ENCODE peak calls at places on chromosomes 7 and 10, in ten cellular contexts. One of them, this sample, is unnamed.

GRCh38 chr7:24812313-24812945 is 55.2 kb upstream of the GSDME start:
- DNase-seq in dorsolateral prefrontal cortex: peak; percentile 37
- DNase-seq in psoas muscle: peak; percentile 64
- DNase-seq in GM06990: no peak
- DNase-seq in foreskin keratinocyte: no peak
- DNase-seq in HCT116: no peak
- DNase-seq in colonic mucosa: peak; percentile 64
- DNase-seq in IMR-90: peak; percentile 36
- DNase-seq in body of pancreas: peak; percentile 55
- DNase-seq in HL-60: peak; percentile 33
- DNase-seq in this sample: peak; percentile 36

GRCh38 chr7:27188666-27189559 is 3.9 kb upstream of the HOXA11 start:
- DNase-seq in psoas muscle: peak; percentile 53
- DNase-seq in dorsolateral prefrontal cortex: no peak
- DNase-seq in body of pancreas: peak; percentile 10
- DNase-seq in foreskin keratinocyte: no peak
- DNase-seq in HL-60: peak; percentile 73
- DNase-seq in GM06990: no peak
- DNase-seq in HCT116: no peak
- DNase-seq in colonic mucosa: peak; percentile 77
- DNase-seq in IMR-90: no peak
- DNase-seq in this sample: no peak

GRCh38 chr10:31033166-31033565 is 1.5 kb upstream of the ZNF438 start:
- DNase-seq in dorsolateral prefrontal cortex: no peak
- DNase-seq in psoas muscle: peak; percentile 54
- DNase-seq in body of pancreas: no peak
- DNase-seq in IMR-90: no peak
- DNase-seq in HCT116: no peak
- DNase-seq in colonic mucosa: no peak
- DNase-seq in HL-60: no peak
- DNase-seq in GM06990: no peak
- DNase-seq in foreskin keratinocyte: no peak
- DNase-seq in this sample: no peak

GRCh38 chr7:74032191-74032490 is 4.2 kb downstream of the ELN start:
- DNase-seq in foreskin keratinocyte: no peak
- DNase-seq in IMR-90: peak; percentile 77
- DNase-seq in HL-60: no peak
- DNase-seq in psoas muscle: peak; percentile 78
- DNase-seq in dorsolateral prefrontal cortex: no peak
- DNase-seq in colonic mucosa: no peak
- DNase-seq in body of pancreas: peak; percentile 74
- DNase-seq in HCT116: no peak
- DNase-seq in GM06990: no peak
- DNase-seq in this sample: peak; percentile 23

GRCh38 chr7:23022831-23023230 is 8.9 kb upstream of the HYCC1 start:
- DNase-seq in HL-60: no peak
- DNase-seq in colonic mucosa: no peak
- DNase-seq in GM06990: no peak
- DNase-seq in HCT116: no peak
- DNase-seq in IMR-90: no peak
- DNase-seq in psoas muscle: no peak
- DNase-seq in dorsolateral prefrontal cortex: no peak
- DNase-seq in body of pancreas: no peak
- DNase-seq in foreskin keratinocyte: no peak
- DNase-seq in this sample: no peak

GRCh38 chr10:79162861-79163662 is 94.3 kb downstream of the ZMIZ1 start:
- DNase-seq in HCT116: no peak
- DNase-seq in IMR-90: peak; percentile 54
- DNase-seq in HL-60: no peak
- DNase-seq in foreskin keratinocyte: peak; percentile 65
- DNase-seq in body of pancreas: peak; percentile 63
- DNase-seq in psoas muscle: peak; percentile 66
- DNase-seq in GM06990: no peak
- DNase-seq in dorsolateral prefrontal cortex: no peak
- DNase-seq in colonic mucosa: no peak
- DNase-seq in this sample: peak; percentile 50

GRCh38 chr7:376306-376969 is 86.5 kb downstream of the FOXL3 start:
- DNase-seq in dorsolateral prefrontal cortex: peak; percentile 18
- DNase-seq in GM06990: no peak
- DNase-seq in psoas muscle: peak; percentile 47
- DNase-seq in foreskin keratinocyte: no peak
- DNase-seq in body of pancreas: peak; percentile 9
- DNase-seq in HCT116: no peak
- DNase-seq in HL-60: no peak
- DNase-seq in IMR-90: no peak
- DNase-seq in colonic mucosa: no peak
- DNase-seq in this sample: peak; percentile 72

GRCh38 chr7:101604331-101604933 is 24.7 kb downstream of the MYL10 start:
- DNase-seq in GM06990: no peak
- DNase-seq in foreskin keratinocyte: no peak
- DNase-seq in psoas muscle: no peak
- DNase-seq in dorsolateral prefrontal cortex: no peak
- DNase-seq in body of pancreas: no peak
- DNase-seq in colonic mucosa: no peak
- DNase-seq in IMR-90: no peak
- DNase-seq in HL-60: no peak
- DNase-seq in HCT116: no peak
- DNase-seq in this sample: no peak

GRCh38 chr10:96516337-96516736 is 2.6 kb upstream of the TLL2 start:
- DNase-seq in body of pancreas: no peak
- DNase-seq in psoas muscle: no peak
- DNase-seq in colonic mucosa: no peak
- DNase-seq in HCT116: no peak
- DNase-seq in GM06990: no peak
- DNase-seq in IMR-90: no peak
- DNase-seq in HL-60: no peak
- DNase-seq in foreskin keratinocyte: no peak
- DNase-seq in dorsolateral prefrontal cortex: no peak
- DNase-seq in this sample: no peak

GRCh38 chr10:96512524-96512991 is 1.2 kb downstream of the TLL2 start:
- DNase-seq in dorsolateral prefrontal cortex: no peak
- DNase-seq in GM06990: peak; percentile 51
- DNase-seq in body of pancreas: peak; percentile 32
- DNase-seq in colonic mucosa: peak; percentile 25
- DNase-seq in HL-60: peak; percentile 18
- DNase-seq in IMR-90: peak; percentile 12
- DNase-seq in HCT116: no peak
- DNase-seq in psoas muscle: peak; percentile 63
- DNase-seq in foreskin keratinocyte: no peak
- DNase-seq in this sample: no peak

GRCh38 chr10:96511044-96511945 is 2.4 kb downstream of the TLL2 start:
- DNase-seq in GM06990: no peak
- DNase-seq in colonic mucosa: peak; percentile 67
- DNase-seq in dorsolateral prefrontal cortex: no peak
- DNase-seq in psoas muscle: no peak
- DNase-seq in foreskin keratinocyte: peak; percentile 60
- DNase-seq in body of pancreas: peak; percentile 53
- DNase-seq in HCT116: peak; percentile 31
- DNase-seq in HL-60: peak; percentile 54
- DNase-seq in IMR-90: peak; percentile 17
- DNase-seq in this sample: peak; percentile 46

GRCh38 chr10:96512997-96513685 is 585 bp downstream of the TLL2 start:
- DNase-seq in IMR-90: peak; percentile 11
- DNase-seq in HCT116: no peak
- DNase-seq in colonic mucosa: peak; percentile 24
- DNase-seq in psoas muscle: no peak
- DNase-seq in body of pancreas: peak; percentile 17
- DNase-seq in foreskin keratinocyte: no peak
- DNase-seq in dorsolateral prefrontal cortex: no peak
- DNase-seq in HL-60: no peak
- DNase-seq in GM06990: no peak
- DNase-seq in this sample: no peak

GRCh38 chr10:96513686-96514551 is at the start of gene TLL2:
- DNase-seq in body of pancreas: peak; percentile 85
- DNase-seq in HCT116: peak; percentile 59
- DNase-seq in dorsolateral prefrontal cortex: peak; percentile 81
- DNase-seq in foreskin keratinocyte: peak; percentile 81
- DNase-seq in colonic mucosa: peak; percentile 87
- DNase-seq in HL-60: peak; percentile 74
- DNase-seq in GM06990: peak; percentile 87
- DNase-seq in IMR-90: peak; percentile 84
- DNase-seq in psoas muscle: peak; percentile 94
- DNase-seq in this sample: peak; percentile 83
- TF ChIP-seq CTCF in body of pancreas: peak; percentile 89
- TF ChIP-seq CTCF in HCT116: peak; percentile 67
- TF ChIP-seq CTCF in dorsolateral prefrontal cortex: peak; percentile 86
- TF ChIP-seq CTCF in foreskin keratinocyte: peak; percentile 87
- TF ChIP-seq CTCF in colonic mucosa: peak; percentile 50
- TF ChIP-seq CTCF in HL-60: peak; percentile 3
- TF ChIP-seq CTCF in GM06990: peak; percentile 44
- TF ChIP-seq CTCF in IMR-90: peak; percentile 58
- TF ChIP-seq CTCF in psoas muscle: peak; percentile 71
- TF ChIP-seq CTCF in this sample: peak; percentile 84

DNA sequence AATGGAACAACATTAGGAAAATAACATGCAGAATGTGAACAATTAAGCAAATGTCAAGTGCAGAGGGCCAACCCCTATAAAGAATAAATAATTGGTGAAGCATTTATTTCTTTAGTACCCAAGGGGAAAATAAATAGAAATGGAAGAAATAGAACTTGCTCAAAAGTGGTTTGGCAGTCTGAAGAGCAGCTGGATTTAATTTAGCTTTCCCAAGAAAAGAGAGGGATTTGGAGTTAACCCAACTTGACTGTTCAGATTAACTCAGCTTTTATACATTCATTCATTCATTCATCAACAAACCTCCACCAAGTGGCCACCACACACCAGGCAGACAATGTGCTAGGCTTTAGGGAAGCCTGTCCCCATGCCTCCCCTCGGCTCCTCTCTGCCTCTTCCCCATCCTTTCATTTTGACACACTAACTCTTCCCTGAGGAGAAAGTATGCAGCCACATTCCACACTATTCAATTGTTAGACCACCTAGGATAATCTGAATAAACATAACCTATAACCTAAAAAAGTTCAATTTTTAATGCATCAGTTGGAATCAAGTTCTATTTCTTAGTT is 295.5 kb downstream of the AHR start:
- DNase-seq in body of pancreas: no peak
- DNase-seq in colonic mucosa: no peak
- DNase-seq in foreskin keratinocyte: no peak
- DNase-seq in HCT116: no peak
- DNase-seq in dorsolateral prefrontal cortex: no peak
- DNase-seq in IMR-90: peak; percentile 18
- DNase-seq in HL-60: no peak
- DNase-seq in psoas muscle: no peak
- DNase-seq in GM06990: no peak
- DNase-seq in this sample: no peak
- H3K27me3 ChIP-seq in body of pancreas: no peaks in the 10 kb centered on the region
- H3K27me3 ChIP-seq in colonic mucosa: no peaks in the 10 kb centered on the region
- H3K27me3 ChIP-seq in foreskin keratinocyte: no peaks in the 10 kb centered on the region
- H3K27me3 ChIP-seq in HCT116: no peaks in the 10 kb centered on the region
- H3K27me3 ChIP-seq in dorsolateral prefrontal cortex: no peaks in the 10 kb centered on the region
- H3K27me3 ChIP-seq in IMR-90: no peaks in the 10 kb centered on the region
- H3K27me3 ChIP-seq in HL-60: no peaks in the 10 kb centered on the region
- H3K27me3 ChIP-seq in psoas muscle: no peaks in the 10 kb centered on the region
- H3K27me3 ChIP-seq in GM06990: no peaks in the 10 kb centered on the region
- H3K27me3 ChIP-seq in this sample: no peaks in the 10 kb centered on the region

GRCh38 chr7:19117870-19118608 is 603 bp upstream of the TWIST1 start:
- DNase-seq in body of pancreas: no peak
- DNase-seq in IMR-90: peak; percentile 21
- DNase-seq in HL-60: no peak
- DNase-seq in psoas muscle: no peak
- DNase-seq in HCT116: no peak
- DNase-seq in colonic mucosa: no peak
- DNase-seq in GM06990: no peak
- DNase-seq in foreskin keratinocyte: no peak
- DNase-seq in dorsolateral prefrontal cortex: no peak
- DNase-seq in this sample: no peak
- TF ChIP-seq CTCF in body of pancreas: no peak
- TF ChIP-seq CTCF in IMR-90: no peak
- TF ChIP-seq CTCF in HL-60: no peak
- TF ChIP-seq CTCF in psoas muscle: no peak
- TF ChIP-seq CTCF in HCT116: no peak
- TF ChIP-seq CTCF in colonic mucosa: no peak
- TF ChIP-seq CTCF in GM06990: no peak
- TF ChIP-seq CTCF in foreskin keratinocyte: no peak
- TF ChIP-seq CTCF in dorsolateral prefrontal cortex: no peak
- TF ChIP-seq CTCF in this sample: no peak

DNA sequence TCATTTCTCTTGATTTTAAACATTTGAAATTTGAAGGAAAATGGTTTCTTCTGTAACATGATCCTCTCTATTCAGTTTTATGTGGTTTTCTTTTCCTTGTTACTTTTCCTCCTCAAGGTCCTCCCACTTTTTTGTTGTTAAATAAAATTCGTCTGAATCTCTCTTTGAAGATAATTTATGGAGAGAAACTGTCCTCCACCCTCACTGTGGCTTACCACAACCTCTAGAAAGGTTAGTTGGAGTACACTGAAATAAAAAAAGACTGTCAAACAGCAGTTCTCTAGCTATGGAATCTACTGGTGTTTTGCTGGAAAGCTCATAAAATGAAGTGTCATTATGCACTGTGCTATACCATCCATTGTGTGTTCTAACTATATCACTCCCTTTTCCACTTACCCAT is 189.3 kb downstream of the HDAC9 start:
- DNase-seq in IMR-90: no peak
- DNase-seq in dorsolateral prefrontal cortex: no peak
- DNase-seq in psoas muscle: no peak
- DNase-seq in GM06990: no peak
- DNase-seq in colonic mucosa: no peak
- DNase-seq in body of pancreas: no peak
- DNase-seq in HCT116: no peak
- DNase-seq in foreskin keratinocyte: no peak
- DNase-seq in HL-60: no peak
- DNase-seq in this sample: no peak
- H3K27me3 ChIP-seq in IMR-90: no peaks in the 10 kb centered on the region
- H3K27me3 ChIP-seq in dorsolateral prefrontal cortex: no peaks in the 10 kb centered on the region
- H3K27me3 ChIP-seq in psoas muscle: no peaks in the 10 kb centered on the region
- H3K27me3 ChIP-seq in GM06990: no peaks in the 10 kb centered on the region
- H3K27me3 ChIP-seq in colonic mucosa: no peaks in the 10 kb centered on the region
- H3K27me3 ChIP-seq in body of pancreas: no peaks in the 10 kb centered on the region
- H3K27me3 ChIP-seq in HCT116: no peaks in the 10 kb centered on the region
- H3K27me3 ChIP-seq in foreskin keratinocyte: no peaks in the 10 kb centered on the region
- H3K27me3 ChIP-seq in HL-60: no peaks in the 10 kb centered on the region
- H3K27me3 ChIP-seq in this sample: no peaks in the 10 kb centered on the region

GRCh38 chr7:36047254-36047653 is 105.8 kb upstream of the EEPD1 start:
- DNase-seq in GM06990: no peak
- DNase-seq in dorsolateral prefrontal cortex: no peak
- DNase-seq in body of pancreas: no peak
- DNase-seq in HL-60: no peak
- DNase-seq in foreskin keratinocyte: no peak
- DNase-seq in IMR-90: no peak
- DNase-seq in psoas muscle: no peak
- DNase-seq in HCT116: no peak
- DNase-seq in colonic mucosa: no peak
- DNase-seq in this sample: no peak
- TF ChIP-seq CTCF in GM06990: peak; percentile 40
- TF ChIP-seq CTCF in dorsolateral prefrontal cortex: no peak
- TF ChIP-seq CTCF in body of pancreas: no peak
- TF ChIP-seq CTCF in HL-60: no peak
- TF ChIP-seq CTCF in foreskin keratinocyte: no peak
- TF ChIP-seq CTCF in IMR-90: no peak
- TF ChIP-seq CTCF in psoas muscle: peak; percentile 34
- TF ChIP-seq CTCF in HCT116: no peak
- TF ChIP-seq CTCF in colonic mucosa: no peak
- TF ChIP-seq CTCF in this sample: peak; percentile 2

GRCh38 chr7:103985565-103986126 is 3.8 kb downstream of the RELN start:
- DNase-seq in IMR-90: no peak
- DNase-seq in dorsolateral prefrontal cortex: no peak
- DNase-seq in body of pancreas: no peak
- DNase-seq in colonic mucosa: no peak
- DNase-seq in psoas muscle: no peak
- DNase-seq in HCT116: no peak
- DNase-seq in HL-60: no peak
- DNase-seq in GM06990: no peak
- DNase-seq in foreskin keratinocyte: no peak
- DNase-seq in this sample: no peak
- H3K27me3 ChIP-seq in IMR-90: no peaks in the 10 kb centered on the region
- H3K27me3 ChIP-seq in dorsolateral prefrontal cortex: peaks cover 50% of the 10 kb centered on the region
- H3K27me3 ChIP-seq in body of pancreas: no peaks in the 10 kb centered on the region
- H3K27me3 ChIP-seq in colonic mucosa: peaks cover 27% of the 10 kb centered on the region
- H3K27me3 ChIP-seq in psoas muscle: peaks cover 11% of the 10 kb centered on the region
- H3K27me3 ChIP-seq in HCT116: peaks cover 36% of the 10 kb centered on the region
- H3K27me3 ChIP-seq in HL-60: peaks cover 35% of the 10 kb centered on the region
- H3K27me3 ChIP-seq in GM06990: peaks cover 1% of the 10 kb centered on the region
- H3K27me3 ChIP-seq in foreskin keratinocyte: peaks cover 59% of the 10 kb centered on the region
- H3K27me3 ChIP-seq in this sample: peaks cover 18% of the 10 kb centered on the region

GRCh38 chr10:58712982-58713381 is 200.3 kb downstream of the BICC1 start:
- DNase-seq in psoas muscle: no peak
- DNase-seq in HCT116: peak; percentile 1
- DNase-seq in foreskin keratinocyte: no peak
- DNase-seq in colonic mucosa: no peak
- DNase-seq in dorsolateral prefrontal cortex: no peak
- DNase-seq in HL-60: no peak
- DNase-seq in IMR-90: no peak
- DNase-seq in body of pancreas: no peak
- DNase-seq in GM06990: no peak
- DNase-seq in this sample: no peak
- TF ChIP-seq CTCF in psoas muscle: no peak
- TF ChIP-seq CTCF in HCT116: no peak
- TF ChIP-seq CTCF in foreskin keratinocyte: peak; percentile 34
- TF ChIP-seq CTCF in colonic mucosa: no peak
- TF ChIP-seq CTCF in dorsolateral prefrontal cortex: no peak
- TF ChIP-seq CTCF in HL-60: no peak
- TF ChIP-seq CTCF in IMR-90: peak; percentile 25
- TF ChIP-seq CTCF in body of pancreas: no peak
- TF ChIP-seq CTCF in GM06990: no peak
- TF ChIP-seq CTCF in this sample: peak; percentile 17

This sample was measured in bronchial epithelial cell.